ENCODE peak calls at places on chromosomes 7 and 10, in four cellular contexts. One of them, this sample, is unnamed.

GRCh38 chr7:127390817-127391590 is 1.5 kb downstream of the ZNF800 start:
- DNase-seq in GM12878: no peak
- DNase-seq in HL-60: no peak
- DNase-seq in K562: no peak
- DNase-seq in this sample: no peak

GRCh38 chr7:68078311-68078710 is 1081.7 kb downstream of the TYW1 start:
- DNase-seq in GM12878: no peak
- DNase-seq in HL-60: no peak
- DNase-seq in K562: no peak
- DNase-seq in this sample: no peak

GRCh38 chr7:455110-455928 is 64.3 kb downstream of the PDGFA start:
- DNase-seq in GM12878: no peak
- DNase-seq in HL-60: no peak
- DNase-seq in K562: peak
- DNase-seq in this sample: no peak

GRCh38 chr7:31950101-31950755 is 120.0 kb downstream of the PDE1C start:
- DNase-seq in GM12878: no peak
- DNase-seq in HL-60: no peak
- DNase-seq in K562: no peak
- DNase-seq in this sample: no peak

GRCh38 chr10:33273295-33274002 is 61.0 kb downstream of the NRP1 start:
- DNase-seq in GM12878: no peak
- DNase-seq in HL-60: no peak
- DNase-seq in K562: no peak
- DNase-seq in this sample: no peak

GRCh38 chr10:73888514-73888913 is 14.2 kb upstream of the CAMK2G start:
- DNase-seq in GM12878: no peak
- DNase-seq in HL-60: no peak
- DNase-seq in K562: no peak
- DNase-seq in this sample: no peak

GRCh38 chr7:1558841-1559625 is 3.0 kb upstream of the TMEM184A start:
- DNase-seq in GM12878: no peak
- DNase-seq in HL-60: no peak
- DNase-seq in K562: no peak
- DNase-seq in this sample: no peak

GRCh38 chr7:2807846-2808772 is 36.0 kb downstream of the GNA12 start:
- DNase-seq in GM12878: no peak
- DNase-seq in HL-60: no peak
- DNase-seq in K562: no peak
- DNase-seq in this sample: peak

GRCh38 chr10:92124524-92125168 is 166.2 kb downstream of the CPEB3 start:
- DNase-seq in GM12878: no peak
- DNase-seq in HL-60: peak
- DNase-seq in K562: no peak
- DNase-seq in this sample: no peak

GRCh38 chr7:107312418-107312817 is 143.6 kb downstream of the HBP1 start:
- DNase-seq in GM12878: no peak
- DNase-seq in HL-60: no peak
- DNase-seq in K562: no peak
- DNase-seq in this sample: no peak

GRCh38 chr10:6497524-6498140 is 82.4 kb downstream of the PRKCQ start:
- DNase-seq in GM12878: no peak
- DNase-seq in HL-60: no peak
- DNase-seq in K562: no peak
- DNase-seq in this sample: no peak

GRCh38 chr7:139915864-139916716 is 87.0 kb downstream of the TBXAS1 start:
- DNase-seq in GM12878: peak
- DNase-seq in HL-60: peak
- DNase-seq in K562: peak
- DNase-seq in this sample: peak

GRCh38 chr7:151345576-151345975 is 4.0 kb downstream of the NUB1 start:
- DNase-seq in GM12878: no peak
- DNase-seq in HL-60: no peak
- DNase-seq in K562: no peak
- DNase-seq in this sample: no peak

GRCh38 chr7:134905375-134905774 is 80.9 kb upstream of the AGBL3 start:
- DNase-seq in GM12878: no peak
- DNase-seq in HL-60: peak
- DNase-seq in K562: no peak
- DNase-seq in this sample: no peak

GRCh38 chr10:97456686-97457065 is 10.7 kb downstream of the ZDHHC16 start:
- DNase-seq in GM12878: no peak
- DNase-seq in HL-60: no peak
- DNase-seq in K562: no peak
- DNase-seq in this sample: no peak

GRCh38 chr10:110340821-110341220 is 36.1 kb upstream of the SMNDC1 start:
- DNase-seq in GM12878: no peak
- DNase-seq in HL-60: no peak
- DNase-seq in K562: no peak
- DNase-seq in this sample: no peak

GRCh38 chr7:128879939-128880746 is 17.5 kb downstream of the ATP6V1F start:
- DNase-seq in GM12878: no peak
- DNase-seq in HL-60: peak
- DNase-seq in K562: peak
- DNase-seq in this sample: no peak

GRCh38 chr7:92987543-92987942 is 130.2 kb downstream of the SAMD9 start:
- DNase-seq in GM12878: no peak
- DNase-seq in HL-60: no peak
- DNase-seq in K562: no peak
- DNase-seq in this sample: no peak

GRCh38 chr7:134695321-134695860 is 48.7 kb downstream of the BPGM start:
- DNase-seq in GM12878: no peak
- DNase-seq in HL-60: no peak
- DNase-seq in K562: no peak
- DNase-seq in this sample: no peak

GRCh38 chr10:125148576-125148975 is 11.8 kb downstream of the CTBP2 start:
- DNase-seq in GM12878: no peak
- DNase-seq in HL-60: no peak
- DNase-seq in K562: no peak
- DNase-seq in this sample: no peak

GRCh38 chr10:69422676-69423075 is 6.0 kb upstream of the TACR2 start:
- DNase-seq in GM12878: no peak
- DNase-seq in HL-60: no peak
- DNase-seq in K562: no peak
- DNase-seq in this sample: no peak

GRCh38 chr10:130036296-130037065 is 72.4 kb upstream of the EBF3 start:
- DNase-seq in GM12878: no peak
- DNase-seq in HL-60: no peak
- DNase-seq in K562: no peak
- DNase-seq in this sample: no peak

GRCh38 chr7:151459726-151460473 is 20.0 kb upstream of the CRYGN start:
- DNase-seq in GM12878: no peak
- DNase-seq in HL-60: no peak
- DNase-seq in K562: no peak
- DNase-seq in this sample: no peak

GRCh38 chr7:37901236-37901827 is 15.3 kb downstream of the SFRP4 start:
- DNase-seq in GM12878: no peak
- DNase-seq in HL-60: no peak
- DNase-seq in K562: peak
- DNase-seq in this sample: no peak

GRCh38 chr7:102415685-102416225 is 17.6 kb upstream of the ORAI2 start:
- DNase-seq in GM12878: no peak
- DNase-seq in HL-60: peak
- DNase-seq in K562: no peak
- DNase-seq in this sample: no peak

GRCh38 chr7:141706394-141707064 is 1.6 kb upstream of the WEE2 start:
- DNase-seq in GM12878: no peak
- DNase-seq in HL-60: no peak
- DNase-seq in K562: no peak
- DNase-seq in this sample: no peak

GRCh38 chr7:96361116-96361857 is 39.4 kb upstream of the SLC25A13 start:
- DNase-seq in GM12878: no peak
- DNase-seq in HL-60: no peak
- DNase-seq in K562: no peak
- DNase-seq in this sample: no peak

GRCh38 chr10:29600067-29600466 is 34.7 kb downstream of the SVIL start:
- DNase-seq in GM12878: no peak
- DNase-seq in HL-60: no peak
- DNase-seq in K562: no peak
- DNase-seq in this sample: no peak

GRCh38 chr7:23158546-23158945 is 23.3 kb upstream of the NUP42 start:
- DNase-seq in GM12878: no peak
- DNase-seq in HL-60: no peak
- DNase-seq in K562: no peak
- DNase-seq in this sample: no peak

GRCh38 chr10:4730998-4731397 is 95.0 kb upstream of the AKR1E2 start:
- DNase-seq in GM12878: no peak
- DNase-seq in HL-60: no peak
- DNase-seq in K562: no peak
- DNase-seq in this sample: no peak

GRCh38 chr7:34260282-34260681 is 354.9 kb downstream of the BMPER start:
- DNase-seq in GM12878: no peak
- DNase-seq in HL-60: no peak
- DNase-seq in K562: no peak
- DNase-seq in this sample: no peak

GRCh38 chr7:93194368-93194767 is 31.9 kb downstream of the HEPACAM2 start:
- DNase-seq in GM12878: no peak
- DNase-seq in HL-60: no peak
- DNase-seq in K562: no peak
- DNase-seq in this sample: no peak

GRCh38 chr7:17315974-17316373 is 17.5 kb downstream of the AHR start:
- DNase-seq in GM12878: no peak
- DNase-seq in HL-60: no peak
- DNase-seq in K562: no peak
- DNase-seq in this sample: no peak

GRCh38 chr7:17319164-17320101 is 21.0 kb downstream of the AHR start:
- DNase-seq in GM12878: no peak
- DNase-seq in HL-60: no peak
- DNase-seq in K562: no peak
- DNase-seq in this sample: no peak

GRCh38 chr7:17318146-17318545 is 19.7 kb downstream of the AHR start:
- DNase-seq in GM12878: no peak
- DNase-seq in HL-60: no peak
- DNase-seq in K562: no peak
- DNase-seq in this sample: no peak

GRCh38 chr7:17320642-17321041 is 22.2 kb downstream of the AHR start:
- DNase-seq in GM12878: no peak
- DNase-seq in HL-60: no peak
- DNase-seq in K562: no peak
- DNase-seq in this sample: no peak

DNA sequence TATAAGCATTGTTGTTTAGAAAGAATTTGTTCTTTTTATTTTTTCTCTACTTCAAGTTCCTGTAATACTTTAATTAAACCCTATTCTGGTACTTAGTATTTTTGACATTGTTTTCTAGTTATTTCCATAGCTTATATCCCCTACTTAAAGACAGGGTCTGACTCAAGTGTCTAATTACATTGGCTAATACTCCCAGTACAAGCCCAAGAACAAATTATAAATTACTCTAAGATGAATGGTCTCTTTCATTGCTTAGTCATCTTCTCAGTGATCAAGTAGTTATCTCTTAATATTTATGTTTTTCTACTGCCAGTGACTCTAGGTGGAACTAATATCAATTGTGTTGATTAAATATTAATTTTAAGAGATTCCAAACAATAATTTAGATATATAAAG is 21.6 kb downstream of the AHR start:
- DNase-seq in GM12878: no peak
- DNase-seq in HL-60: no peak
- DNase-seq in K562: no peak
- DNase-seq in this sample: no peak
- TF ChIP-seq SPI1 in GM12878: no peak
- TF ChIP-seq SPI1 in HL-60: no peak
- TF ChIP-seq SPI1 in K562: no peak
- TF ChIP-seq SPI1 in this sample: no peak

DNA sequence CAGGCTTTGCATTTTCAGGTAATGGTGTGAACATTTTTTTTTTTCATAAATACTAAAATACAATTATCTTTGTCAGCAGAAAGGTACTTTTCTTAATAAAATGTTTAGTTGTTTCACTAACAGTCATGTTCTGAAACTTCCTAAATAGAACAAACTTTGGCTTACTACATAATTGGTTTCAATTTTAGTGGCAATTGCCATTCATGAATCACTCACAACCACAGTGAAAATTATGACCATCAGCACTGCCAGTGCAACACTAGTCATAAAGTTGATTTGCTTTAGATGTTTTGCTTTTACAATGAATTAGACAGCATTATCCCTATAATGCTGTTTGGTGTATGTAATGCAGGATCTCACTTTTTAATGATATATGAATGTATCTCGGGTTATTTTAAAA is 297.6 kb upstream of the PLXDC2 start:
- DNase-seq in GM12878: no peak
- DNase-seq in HL-60: no peak
- DNase-seq in K562: no peak
- DNase-seq in this sample: no peak
- TF ChIP-seq SPI1 in GM12878: no peak
- TF ChIP-seq SPI1 in HL-60: no peak
- TF ChIP-seq SPI1 in K562: no peak
- TF ChIP-seq SPI1 in this sample: no peak

GRCh38 chr7:155482511-155483183 is 24.7 kb downstream of the EN2 start:
- DNase-seq in GM12878: no peak
- DNase-seq in HL-60: no peak
- DNase-seq in K562: no peak
- DNase-seq in this sample: no peak
- TF ChIP-seq SPI1 in GM12878: no peak
- TF ChIP-seq SPI1 in HL-60: no peak
- TF ChIP-seq SPI1 in K562: no peak
- TF ChIP-seq SPI1 in this sample: no peak

GRCh38 chr10:23556727-23557440 is 118.0 kb downstream of the OTUD1 start:
- DNase-seq in GM12878: no peak
- DNase-seq in HL-60: no peak
- DNase-seq in K562: no peak
- DNase-seq in this sample: no peak
- TF ChIP-seq SPI1 in GM12878: no peak
- TF ChIP-seq SPI1 in HL-60: no peak
- TF ChIP-seq SPI1 in K562: no peak
- TF ChIP-seq SPI1 in this sample: no peak

GRCh38 chr10:72335394-72336258 is 19.1 kb downstream of the DNAJB12 start:
- DNase-seq in GM12878: no peak
- DNase-seq in HL-60: peak
- DNase-seq in K562: no peak
- DNase-seq in this sample: no peak
- TF ChIP-seq SPI1 in GM12878: peak
- TF ChIP-seq SPI1 in HL-60: peak
- TF ChIP-seq SPI1 in K562: no peak
- TF ChIP-seq SPI1 in this sample: peak

This sample was measured in GM12891.